ENCODE peak calls at places on chromosomes 2 and 18, in four cellular contexts. O is HepG2, M is HCT116, P is K562. S is an unnamed sample.
A peak's percentile ranks its signal among the peaks of the same experiment; 100 is the strongest.

GRCh38 chr18:9594782-9595181 is 19.6 kb downstream of the PPP4R1 start:
- DNase-seq in O (no peak), M (no peak), P (no peak), S (no peak)

GRCh38 chr2:238895901-238896600 is 48.2 kb downstream of the TWIST2 start:
- DNase-seq in O (peak; percentile 29), M (no peak), P (no peak), S (no peak)

GRCh38 chr2:20584637-20585321 is 66.1 kb downstream of the HS1BP3 start:
- DNase-seq in O (peak; percentile 98), M (peak; percentile 87), P (peak; percentile 44), S (peak; percentile 59)

GRCh38 chr18:12921178-12921577 is 26.6 kb upstream of the SEH1L start:
- DNase-seq in O (peak; percentile 10), M (no peak), P (no peak), S (no peak)

GRCh38 chr18:8657050-8657820 is 48.0 kb downstream of the RAB12 start:
- DNase-seq in O (no peak), M (no peak), P (no peak), S (no peak)

GRCh38 chr18:13581496-13581895 is 144.9 kb downstream of the FAM210A start:
- DNase-seq in O (no peak), M (no peak), P (no peak), S (no peak)

GRCh38 chr2:20052229-20052871 is 922 bp upstream of the LAPTM4A start:
- DNase-seq in O (peak; percentile 66), M (no peak), P (no peak), S (peak; percentile 48)

GRCh38 chr2:9451231-9451630 is 23.1 kb upstream of the IAH1 start:
- DNase-seq in O (no peak), M (no peak), P (no peak), S (no peak)

GRCh38 chr2:134683561-134684112 is 35.2 kb downstream of the TMEM163 start:
- DNase-seq in O (peak; percentile 23), M (no peak), P (peak; percentile 16), S (no peak)

GRCh38 chr2:11481426-11481788 is 15.4 kb upstream of the E2F6 start:
- DNase-seq in O (no peak), M (no peak), P (no peak), S (no peak)

GRCh38 chr2:20065885-20066602 is 14.6 kb upstream of the LAPTM4A start:
- DNase-seq in O (peak; percentile 95), M (no peak), P (no peak), S (no peak)

GRCh38 chr2:20451346-20451745 is 4.5 kb downstream of the RHOB start:
- DNase-seq in O (no peak), M (no peak), P (no peak), S (no peak)

GRCh38 chr18:43571078-43571689 is 293.9 kb upstream of the SYT4 start:
- DNase-seq in O (peak; percentile 27), M (no peak), P (peak; percentile 8), S (no peak)

GRCh38 chr18:9782073-9782857 is 74.2 kb downstream of the RAB31 start:
- DNase-seq in O (no peak), M (no peak), P (no peak), S (no peak)

GRCh38 chr2:143890799-143891198 is 629.1 kb downstream of the ZEB2 start:
- DNase-seq in O (no peak), M (no peak), P (no peak), S (no peak)

GRCh38 chr2:160747771-160748170 is 254.2 kb upstream of the RBMS1 start:
- DNase-seq in O (no peak), M (no peak), P (no peak), S (no peak)

GRCh38 chr2:25903216-25903776 is 25.0 kb upstream of the ASXL2 start:
- DNase-seq in O (no peak), M (no peak), P (no peak), S (no peak)

GRCh38 chr18:3248670-3249359 is 1.2 kb downstream of the MYL12A start:
- DNase-seq in O (peak; percentile 61), M (no peak), P (no peak), S (no peak)

GRCh38 chr18:8841781-8842485 is 136.6 kb downstream of the MTCL1 start:
- DNase-seq in O (no peak), M (no peak), P (no peak), S (no peak)

GRCh38 chr2:127614731-127615130 is 31.2 kb upstream of the GPR17 start:
- DNase-seq in O (no peak), M (no peak), P (no peak), S (no peak)

GRCh38 chr2:239400000-239400831 is 604 bp downstream of the HDAC4 start:
- DNase-seq in O (peak; percentile 32), M (no peak), P (peak; percentile 43), S (no peak)

GRCh38 chr2:70214958-70215357 is 24.1 kb upstream of the C2orf42 start:
- DNase-seq in O (no peak), M (no peak), P (no peak), S (no peak)

GRCh38 chr18:9366126-9366714 is 31.6 kb downstream of the TWSG1 start:
- DNase-seq in O (no peak), M (peak; percentile 64), P (no peak), S (no peak)

GRCh38 chr2:239960929-239961661 is 64.0 kb downstream of the NDUFA10 start:
- DNase-seq in O (no peak), M (no peak), P (no peak), S (no peak)

GRCh38 chr2:88016086-88016947 is at the start of gene RNU2-63P:
- DNase-seq in O (peak; percentile 96), M (peak; percentile 94), P (peak; percentile 82), S (peak; percentile 92)

DNA sequence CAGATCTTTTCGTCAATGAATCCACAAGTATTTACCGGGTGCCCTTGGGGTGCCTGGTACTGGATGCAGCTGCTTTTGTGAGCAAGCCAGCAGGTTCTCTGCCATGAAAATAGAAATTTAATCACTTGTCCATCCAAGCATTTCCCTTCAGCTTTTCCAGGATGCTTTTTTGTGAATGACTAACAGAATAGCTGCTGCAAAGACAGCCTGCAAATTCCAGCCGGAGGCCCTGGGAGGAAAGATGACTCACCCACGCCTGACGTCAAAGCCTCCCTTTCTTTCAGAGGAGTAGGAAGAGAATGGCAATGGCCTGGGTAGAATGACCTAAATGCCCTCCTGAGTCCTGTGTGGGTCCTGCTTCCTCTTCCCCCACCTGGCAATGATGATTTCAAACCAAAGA is 111.9 kb downstream of the AP1S3 start:
- DNase-seq in O (peak; percentile 80), M (peak; percentile 92), P (peak; percentile 41), S (peak; percentile 90)
- TF ChIP-seq TCF7L2 in O (no peak), M (peak; percentile 64), P (no peak), S (no peak)

DNA sequence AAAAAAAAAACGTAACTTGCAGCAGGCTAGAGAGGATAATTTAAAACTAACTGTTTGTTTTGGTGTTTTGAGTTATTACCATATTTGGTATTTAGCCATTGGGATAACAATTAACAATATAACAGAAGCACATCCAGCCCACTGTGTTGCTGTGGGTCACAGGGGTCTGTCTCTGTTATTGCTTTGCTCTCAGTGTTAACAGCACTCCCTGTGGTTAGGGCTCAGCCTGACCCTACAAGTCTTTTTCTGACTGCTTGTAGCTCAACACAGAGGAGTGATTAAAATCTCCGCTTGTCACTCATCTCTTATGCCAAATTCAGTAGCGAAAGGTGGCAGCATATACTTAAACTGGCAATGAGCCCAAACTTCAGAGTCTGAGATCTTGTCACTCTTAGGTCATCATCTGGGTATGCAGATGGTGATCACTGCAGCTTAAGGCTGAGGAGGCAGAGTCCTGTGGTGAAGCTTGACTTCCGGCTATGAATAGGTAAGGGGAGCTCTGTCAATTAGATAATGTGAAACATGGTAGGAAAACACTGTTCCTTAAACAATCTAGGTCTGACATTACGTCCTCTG is 63.4 kb upstream of the CSRNP3 start:
- DNase-seq in O (no peak), M (no peak), P (no peak), S (no peak)
- TF ChIP-seq TCF7L2 in O (no peak), M (no peak), P (no peak), S (no peak)

GRCh38 chr2:149787206-149787605 is 199.6 kb upstream of the MMADHC start:
- DNase-seq in O (no peak), M (no peak), P (no peak), S (no peak)
- TF ChIP-seq TCF7L2 in O (no peak), M (no peak), P (no peak), S (no peak)

DNA sequence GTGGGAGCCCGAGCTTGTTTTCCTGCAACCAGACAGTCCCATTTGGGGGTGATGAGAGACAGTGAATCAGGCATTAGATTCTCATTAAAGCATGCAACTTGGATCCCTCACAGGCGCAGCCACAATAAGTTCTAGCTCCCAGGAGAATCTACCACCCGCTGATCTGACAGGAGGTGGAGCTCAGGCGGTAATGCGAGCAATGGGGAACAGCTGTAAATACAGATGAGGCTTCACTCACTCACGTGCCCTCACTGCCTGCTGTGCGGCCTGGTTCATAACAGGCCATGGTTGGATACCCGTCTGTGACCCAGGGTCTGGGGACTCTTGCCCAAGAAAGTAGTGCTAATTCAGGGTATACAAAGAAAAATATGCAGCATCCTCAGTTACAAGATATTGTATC is 144.7 kb upstream of the RGPD4 start:
- DNase-seq in O (no peak), M (no peak), P (no peak), S (no peak)
- TF ChIP-seq TCF7L2 in O (no peak), M (no peak), P (no peak), S (no peak)

DNA sequence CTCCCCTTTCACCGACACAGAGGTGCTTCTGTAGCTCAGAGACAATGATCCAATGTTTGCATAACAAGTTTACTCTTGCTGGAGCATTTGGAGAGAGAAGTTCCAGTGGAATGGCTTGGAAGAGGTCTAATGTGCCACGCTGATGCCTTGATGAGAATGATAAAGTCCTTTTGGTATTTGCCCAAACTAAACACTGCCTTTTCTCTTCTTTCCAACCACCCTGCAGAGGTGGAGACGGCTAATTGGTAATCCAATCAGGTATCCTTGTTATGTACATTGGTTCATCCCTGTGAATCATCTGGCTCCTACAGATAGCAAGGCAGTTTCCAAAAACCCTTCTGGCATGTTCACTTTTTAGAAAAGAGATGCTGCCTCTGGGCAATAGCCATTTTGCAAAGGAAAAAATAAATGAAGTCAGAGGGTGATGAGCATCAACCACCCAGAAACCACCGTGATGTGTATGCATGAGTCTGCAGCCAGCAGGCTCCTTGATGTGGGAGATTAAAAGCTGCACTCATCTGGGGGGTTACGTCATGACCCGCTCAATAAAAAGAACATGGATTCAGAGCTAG is 40.6 kb downstream of the KIAA2012 start:
- DNase-seq in O (peak; percentile 29), M (no peak), P (no peak), S (no peak)
- TF ChIP-seq TCF7L2 in O (no peak), M (no peak), P (no peak), S (no peak)

GRCh38 chr2:232238108-232238507 is 140.4 kb upstream of the ALPP start:
- DNase-seq in O (no peak), M (no peak), P (no peak), S (no peak)

GRCh38 chr2:232245111-232245510 is 133.4 kb upstream of the ALPP start:
- DNase-seq in O (no peak), M (no peak), P (no peak), S (no peak)

GRCh38 chr2:232240896-232241295 is 137.7 kb upstream of the ALPP start:
- DNase-seq in O (no peak), M (no peak), P (no peak), S (no peak)

GRCh38 chr2:232239956-232240681 is 138.4 kb upstream of the ALPP start:
- DNase-seq in O (no peak), M (no peak), P (no peak), S (no peak)

GRCh38 chr2:232242316-232242715 is 136.2 kb upstream of the ALPP start:
- DNase-seq in O (no peak), M (no peak), P (no peak), S (no peak)
- TF ChIP-seq TCF7L2 in O (no peak), M (no peak), P (no peak), S (no peak)

S was measured in Panc1.